ENCODE peak calls at places on chromosome 17, in nine cellular contexts. One of them, this sample, is unnamed.

GRCh38 chr17:62725791-62726249 is 82.3 kb downstream of the MARCHF10 start:
- DNase-seq in heart left ventricle: no peak
- DNase-seq in ascending aorta: no peak
- DNase-seq in OCI-LY7: no peak
- DNase-seq in kidney: no peak
- DNase-seq in CD4-positive, CD25-positive, alpha-beta regulatory T cell: no peak
- DNase-seq in right cardiac atrium: no peak
- DNase-seq in spleen: no peak
- DNase-seq in AG04450: no peak
- DNase-seq in this sample: no peak

GRCh38 chr17:82636626-82637598 is 11.3 kb downstream of the WDR45B start:
- DNase-seq in heart left ventricle: no peak
- DNase-seq in ascending aorta: no peak
- DNase-seq in OCI-LY7: no peak
- DNase-seq in kidney: peak
- DNase-seq in CD4-positive, CD25-positive, alpha-beta regulatory T cell: no peak
- DNase-seq in right cardiac atrium: no peak
- DNase-seq in spleen: no peak
- DNase-seq in AG04450: no peak
- DNase-seq in this sample: peak

GRCh38 chr17:76132574-76133338 is 8.3 kb downstream of the FOXJ1 start:
- DNase-seq in heart left ventricle: no peak
- DNase-seq in ascending aorta: no peak
- DNase-seq in OCI-LY7: no peak
- DNase-seq in kidney: peak
- DNase-seq in CD4-positive, CD25-positive, alpha-beta regulatory T cell: no peak
- DNase-seq in right cardiac atrium: no peak
- DNase-seq in spleen: no peak
- DNase-seq in AG04450: no peak
- DNase-seq in this sample: peak

GRCh38 chr17:44759096-44759915 is 518 bp downstream of the ADAM11 start:
- DNase-seq in heart left ventricle: no peak
- DNase-seq in ascending aorta: no peak
- DNase-seq in OCI-LY7: no peak
- DNase-seq in kidney: peak
- DNase-seq in CD4-positive, CD25-positive, alpha-beta regulatory T cell: no peak
- DNase-seq in right cardiac atrium: peak
- DNase-seq in spleen: no peak
- DNase-seq in AG04450: no peak
- DNase-seq in this sample: no peak

GRCh38 chr17:40176409-40177110 is 710 bp upstream of the RAPGEFL1 start:
- DNase-seq in heart left ventricle: no peak
- DNase-seq in ascending aorta: no peak
- DNase-seq in OCI-LY7: no peak
- DNase-seq in kidney: no peak
- DNase-seq in CD4-positive, CD25-positive, alpha-beta regulatory T cell: no peak
- DNase-seq in right cardiac atrium: no peak
- DNase-seq in spleen: no peak
- DNase-seq in AG04450: no peak
- DNase-seq in this sample: peak

GRCh38 chr17:49036270-49036626 is 39.1 kb downstream of the IGF2BP1 start:
- DNase-seq in heart left ventricle: no peak
- DNase-seq in ascending aorta: no peak
- DNase-seq in OCI-LY7: no peak
- DNase-seq in kidney: no peak
- DNase-seq in CD4-positive, CD25-positive, alpha-beta regulatory T cell: no peak
- DNase-seq in right cardiac atrium: no peak
- DNase-seq in spleen: no peak
- DNase-seq in AG04450: no peak
- DNase-seq in this sample: no peak

GRCh38 chr17:58329035-58329807 is 626 bp upstream of the TSPOAP1 start:
- DNase-seq in heart left ventricle: no peak
- DNase-seq in ascending aorta: peak
- DNase-seq in OCI-LY7: peak
- DNase-seq in kidney: peak
- DNase-seq in CD4-positive, CD25-positive, alpha-beta regulatory T cell: peak
- DNase-seq in right cardiac atrium: no peak
- DNase-seq in spleen: peak
- DNase-seq in AG04450: no peak
- DNase-seq in this sample: no peak

GRCh38 chr17:57895382-57896060 is 45.7 kb upstream of the MRPS23 start:
- DNase-seq in heart left ventricle: peak
- DNase-seq in ascending aorta: no peak
- DNase-seq in OCI-LY7: no peak
- DNase-seq in kidney: no peak
- DNase-seq in CD4-positive, CD25-positive, alpha-beta regulatory T cell: no peak
- DNase-seq in right cardiac atrium: peak
- DNase-seq in spleen: no peak
- DNase-seq in AG04450: no peak
- DNase-seq in this sample: no peak

GRCh38 chr17:80820331-80820730 is 171.3 kb upstream of the CHMP6 start:
- DNase-seq in heart left ventricle: no peak
- DNase-seq in ascending aorta: no peak
- DNase-seq in OCI-LY7: no peak
- DNase-seq in kidney: peak
- DNase-seq in CD4-positive, CD25-positive, alpha-beta regulatory T cell: no peak
- DNase-seq in right cardiac atrium: no peak
- DNase-seq in spleen: peak
- DNase-seq in AG04450: no peak
- DNase-seq in this sample: no peak

GRCh38 chr17:36657390-36657762 is 56.0 kb downstream of the MRM1 start:
- DNase-seq in heart left ventricle: no peak
- DNase-seq in ascending aorta: no peak
- DNase-seq in OCI-LY7: no peak
- DNase-seq in kidney: no peak
- DNase-seq in CD4-positive, CD25-positive, alpha-beta regulatory T cell: no peak
- DNase-seq in right cardiac atrium: no peak
- DNase-seq in spleen: no peak
- DNase-seq in AG04450: no peak
- DNase-seq in this sample: no peak

GRCh38 chr17:36653374-36653773 is 52.0 kb downstream of the MRM1 start:
- DNase-seq in heart left ventricle: no peak
- DNase-seq in ascending aorta: no peak
- DNase-seq in OCI-LY7: no peak
- DNase-seq in kidney: no peak
- DNase-seq in CD4-positive, CD25-positive, alpha-beta regulatory T cell: no peak
- DNase-seq in right cardiac atrium: no peak
- DNase-seq in spleen: no peak
- DNase-seq in AG04450: no peak
- DNase-seq in this sample: no peak

GRCh38 chr17:36661047-36661666 is 59.8 kb downstream of the MRM1 start:
- DNase-seq in heart left ventricle: no peak
- DNase-seq in ascending aorta: no peak
- DNase-seq in OCI-LY7: no peak
- DNase-seq in kidney: no peak
- DNase-seq in CD4-positive, CD25-positive, alpha-beta regulatory T cell: no peak
- DNase-seq in right cardiac atrium: no peak
- DNase-seq in spleen: no peak
- DNase-seq in AG04450: no peak
- DNase-seq in this sample: no peak

GRCh38 chr17:36661688-36662087 is 60.3 kb downstream of the MRM1 start:
- DNase-seq in heart left ventricle: no peak
- DNase-seq in ascending aorta: no peak
- DNase-seq in OCI-LY7: no peak
- DNase-seq in kidney: no peak
- DNase-seq in CD4-positive, CD25-positive, alpha-beta regulatory T cell: no peak
- DNase-seq in right cardiac atrium: no peak
- DNase-seq in spleen: no peak
- DNase-seq in AG04450: no peak
- DNase-seq in this sample: no peak

GRCh38 chr17:36657763-36658490 is 56.5 kb downstream of the MRM1 start:
- DNase-seq in heart left ventricle: no peak
- DNase-seq in ascending aorta: no peak
- DNase-seq in OCI-LY7: no peak
- DNase-seq in kidney: no peak
- DNase-seq in CD4-positive, CD25-positive, alpha-beta regulatory T cell: peak
- DNase-seq in right cardiac atrium: peak
- DNase-seq in spleen: no peak
- DNase-seq in AG04450: no peak
- DNase-seq in this sample: peak
- H3K27ac ChIP-seq in heart left ventricle: no peak
- H3K27ac ChIP-seq in ascending aorta: no peak
- H3K27ac ChIP-seq in OCI-LY7: no peak
- H3K27ac ChIP-seq in kidney: no peak
- H3K27ac ChIP-seq in CD4-positive, CD25-positive, alpha-beta regulatory T cell: no peak
- H3K27ac ChIP-seq in right cardiac atrium: no peak
- H3K27ac ChIP-seq in spleen: no peak
- H3K27ac ChIP-seq in AG04450: no peak
- H3K27ac ChIP-seq in this sample: no peak

DNA sequence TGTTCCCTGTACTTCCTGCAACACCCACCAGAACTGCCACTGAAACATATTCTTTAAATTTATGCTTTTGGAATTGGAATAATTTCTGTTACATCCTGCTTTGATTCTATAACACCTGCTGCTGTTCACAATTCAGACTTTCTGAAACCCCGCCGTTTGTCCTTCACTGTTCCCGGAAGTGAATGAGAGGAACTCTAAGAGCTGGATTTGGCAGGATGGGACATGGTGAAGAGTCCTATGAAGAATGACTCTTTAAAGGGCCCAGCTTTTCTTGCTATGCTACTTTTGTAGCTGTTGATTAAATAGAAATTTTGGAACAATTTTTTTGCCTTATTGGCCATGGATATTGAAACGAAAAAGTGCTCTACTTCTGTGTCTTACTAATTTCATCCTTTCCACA is 8.9 kb downstream of the AP2B1 start:
- DNase-seq in heart left ventricle: no peak
- DNase-seq in ascending aorta: no peak
- DNase-seq in OCI-LY7: no peak
- DNase-seq in kidney: no peak
- DNase-seq in CD4-positive, CD25-positive, alpha-beta regulatory T cell: no peak
- DNase-seq in right cardiac atrium: no peak
- DNase-seq in spleen: no peak
- DNase-seq in AG04450: no peak
- DNase-seq in this sample: no peak
- H3K27ac ChIP-seq in heart left ventricle: no peak
- H3K27ac ChIP-seq in ascending aorta: no peak
- H3K27ac ChIP-seq in OCI-LY7: no peak
- H3K27ac ChIP-seq in kidney: no peak
- H3K27ac ChIP-seq in CD4-positive, CD25-positive, alpha-beta regulatory T cell: no peak
- H3K27ac ChIP-seq in right cardiac atrium: no peak
- H3K27ac ChIP-seq in spleen: peak
- H3K27ac ChIP-seq in AG04450: no peak
- H3K27ac ChIP-seq in this sample: no peak

DNA sequence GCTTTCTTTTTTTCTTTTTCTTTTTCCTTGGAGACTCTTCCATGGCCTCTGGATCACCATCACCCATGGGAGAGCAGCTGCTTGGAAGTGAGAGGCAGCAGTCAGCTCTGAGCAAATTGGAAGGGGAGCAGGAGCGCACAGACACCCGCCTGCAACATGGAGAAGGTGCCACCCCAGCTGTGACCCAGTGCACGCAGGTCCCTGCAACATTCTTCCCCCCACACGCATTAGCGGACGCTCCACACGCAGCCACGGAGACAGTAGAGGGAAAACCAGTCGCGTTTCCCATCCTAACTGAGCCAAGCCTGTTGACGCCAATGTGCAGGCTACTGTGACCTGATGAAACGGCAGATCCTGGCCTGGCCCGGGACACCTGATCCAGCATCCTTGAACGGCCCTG is 20.4 kb upstream of the CYTH1 start:
- DNase-seq in heart left ventricle: no peak
- DNase-seq in ascending aorta: no peak
- DNase-seq in OCI-LY7: no peak
- DNase-seq in kidney: peak
- DNase-seq in CD4-positive, CD25-positive, alpha-beta regulatory T cell: no peak
- DNase-seq in right cardiac atrium: no peak
- DNase-seq in spleen: no peak
- DNase-seq in AG04450: no peak
- DNase-seq in this sample: no peak
- H3K27ac ChIP-seq in heart left ventricle: no peak
- H3K27ac ChIP-seq in ascending aorta: no peak
- H3K27ac ChIP-seq in OCI-LY7: no peak
- H3K27ac ChIP-seq in kidney: no peak
- H3K27ac ChIP-seq in CD4-positive, CD25-positive, alpha-beta regulatory T cell: no peak
- H3K27ac ChIP-seq in right cardiac atrium: no peak
- H3K27ac ChIP-seq in spleen: no peak
- H3K27ac ChIP-seq in AG04450: no peak
- H3K27ac ChIP-seq in this sample: no peak

GRCh38 chr17:50477976-50478375 is 684 bp upstream of the RSAD1 start:
- DNase-seq in heart left ventricle: no peak
- DNase-seq in ascending aorta: no peak
- DNase-seq in OCI-LY7: no peak
- DNase-seq in kidney: peak
- DNase-seq in CD4-positive, CD25-positive, alpha-beta regulatory T cell: no peak
- DNase-seq in right cardiac atrium: peak
- DNase-seq in spleen: no peak
- DNase-seq in AG04450: no peak
- DNase-seq in this sample: no peak
- H3K27ac ChIP-seq in heart left ventricle: peak
- H3K27ac ChIP-seq in ascending aorta: peak
- H3K27ac ChIP-seq in OCI-LY7: peak
- H3K27ac ChIP-seq in kidney: peak
- H3K27ac ChIP-seq in CD4-positive, CD25-positive, alpha-beta regulatory T cell: peak
- H3K27ac ChIP-seq in right cardiac atrium: peak
- H3K27ac ChIP-seq in spleen: peak
- H3K27ac ChIP-seq in AG04450: peak
- H3K27ac ChIP-seq in this sample: peak

This sample was measured in colonic mucosa.